ENCODE peak calls at places on chromosomes 6 and 20, in four cellular contexts. One of them, this sample, is unnamed.

GRCh38 chr6:150937126-150937906 is 71.8 kb downstream of the MTHFD1L start:
- DNase-seq in IMR-90: no peak
- DNase-seq in endothelial cell of umbilical vein: no peak
- DNase-seq in adrenal gland: no peak
- DNase-seq in this sample: no peak

GRCh38 chr6:131765081-131765852 is 42.6 kb upstream of the ENPP1 start:
- DNase-seq in IMR-90: peak; percentile 74
- DNase-seq in endothelial cell of umbilical vein: no peak
- DNase-seq in adrenal gland: no peak
- DNase-seq in this sample: no peak

GRCh38 chr20:53141651-53142050 is 169.5 kb downstream of the TSHZ2 start:
- DNase-seq in endothelial cell of umbilical vein: no peak
- DNase-seq in IMR-90: no peak
- DNase-seq in adrenal gland: peak; percentile 53
- DNase-seq in this sample: no peak

GRCh38 chr6:110357298-110357695 is 852 bp downstream of the METTL24 start:
- DNase-seq in endothelial cell of umbilical vein: no peak
- DNase-seq in adrenal gland: no peak
- DNase-seq in IMR-90: no peak
- DNase-seq in this sample: no peak

GRCh38 chr6:148747493-148748160 is 797 bp downstream of the UST start:
- DNase-seq in endothelial cell of umbilical vein: peak; percentile 6
- DNase-seq in adrenal gland: peak; percentile 34
- DNase-seq in IMR-90: peak; percentile 21
- DNase-seq in this sample: no peak

GRCh38 chr6:118651282-118652050 is at the start of gene CEP85L:
- DNase-seq in adrenal gland: peak; percentile 95
- DNase-seq in IMR-90: peak; percentile 86
- DNase-seq in endothelial cell of umbilical vein: peak; percentile 90
- DNase-seq in this sample: peak; percentile 70

GRCh38 chr6:170393033-170393432 is 86.5 kb downstream of the FAM120B start:
- DNase-seq in endothelial cell of umbilical vein: no peak
- DNase-seq in adrenal gland: no peak
- DNase-seq in IMR-90: no peak
- DNase-seq in this sample: no peak

GRCh38 chr6:125149256-125150144 is 4.1 kb upstream of the TPD52L1 start:
- DNase-seq in endothelial cell of umbilical vein: no peak
- DNase-seq in adrenal gland: peak; percentile 26
- DNase-seq in IMR-90: peak; percentile 69
- DNase-seq in this sample: no peak

GRCh38 chr6:2355155-2355554 is 109.8 kb upstream of the GMDS start:
- DNase-seq in IMR-90: peak; percentile 14
- DNase-seq in endothelial cell of umbilical vein: no peak
- DNase-seq in adrenal gland: no peak
- DNase-seq in this sample: no peak

GRCh38 chr6:19157496-19157895 is 679.7 kb upstream of the ID4 start:
- DNase-seq in IMR-90: no peak
- DNase-seq in adrenal gland: no peak
- DNase-seq in endothelial cell of umbilical vein: no peak
- DNase-seq in this sample: no peak

GRCh38 chr6:139147628-139148027 is 12.7 kb downstream of the HECA start:
- DNase-seq in adrenal gland: no peak
- DNase-seq in endothelial cell of umbilical vein: peak; percentile 14
- DNase-seq in IMR-90: no peak
- DNase-seq in this sample: no peak

GRCh38 chr6:127950566-127951141 is 49.8 kb upstream of the THEMIS start:
- DNase-seq in endothelial cell of umbilical vein: no peak
- DNase-seq in IMR-90: no peak
- DNase-seq in adrenal gland: no peak
- DNase-seq in this sample: no peak

GRCh38 chr6:8446391-8446790 is 11.0 kb upstream of the SLC35B3 start:
- DNase-seq in endothelial cell of umbilical vein: no peak
- DNase-seq in adrenal gland: no peak
- DNase-seq in IMR-90: no peak
- DNase-seq in this sample: no peak

GRCh38 chr20:37911838-37912273 is 8.9 kb downstream of the VSTM2L start:
- DNase-seq in endothelial cell of umbilical vein: no peak
- DNase-seq in IMR-90: peak; percentile 4
- DNase-seq in adrenal gland: no peak
- DNase-seq in this sample: no peak

GRCh38 chr6:137148291-137149076 is 25.0 kb downstream of the IL22RA2 start:
- DNase-seq in adrenal gland: peak; percentile 75
- DNase-seq in IMR-90: peak; percentile 17
- DNase-seq in endothelial cell of umbilical vein: no peak
- DNase-seq in this sample: no peak

GRCh38 chr6:159044899-159045727 is at the start of gene TAGAP:
- DNase-seq in IMR-90: peak; percentile 2
- DNase-seq in adrenal gland: peak; percentile 81
- DNase-seq in endothelial cell of umbilical vein: no peak
- DNase-seq in this sample: no peak

GRCh38 chr6:47353822-47354221 is 44.1 kb upstream of the TNFRSF21 start:
- DNase-seq in endothelial cell of umbilical vein: no peak
- DNase-seq in IMR-90: no peak
- DNase-seq in adrenal gland: no peak
- DNase-seq in this sample: no peak

GRCh38 chr6:6968357-6968730 is 139.4 kb upstream of the RREB1 start:
- DNase-seq in endothelial cell of umbilical vein: no peak
- DNase-seq in IMR-90: no peak
- DNase-seq in adrenal gland: no peak
- DNase-seq in this sample: no peak

GRCh38 chr6:26156105-26156849 is 69.0 kb downstream of the HFE start:
- DNase-seq in adrenal gland: peak; percentile 93
- DNase-seq in IMR-90: peak; percentile 87
- DNase-seq in endothelial cell of umbilical vein: peak; percentile 94
- DNase-seq in this sample: peak; percentile 68

GRCh38 chr6:47061631-47062300 is 19.6 kb upstream of the ADGRF1 start:
- DNase-seq in endothelial cell of umbilical vein: peak; percentile 50
- DNase-seq in IMR-90: no peak
- DNase-seq in adrenal gland: peak; percentile 19
- DNase-seq in this sample: no peak

GRCh38 chr6:40962241-40962640 is 76.8 kb downstream of the UNC5CL start:
- DNase-seq in adrenal gland: no peak
- DNase-seq in IMR-90: peak; percentile 95
- DNase-seq in endothelial cell of umbilical vein: peak; percentile 65
- DNase-seq in this sample: peak; percentile 59

GRCh38 chr6:70353343-70353913 is 50.5 kb upstream of the COL9A1 start:
- DNase-seq in adrenal gland: peak; percentile 74
- DNase-seq in IMR-90: no peak
- DNase-seq in endothelial cell of umbilical vein: no peak
- DNase-seq in this sample: no peak

GRCh38 chr20:63536241-63536977 is 767 bp downstream of the PTK6 start:
- DNase-seq in IMR-90: peak; percentile 29
- DNase-seq in adrenal gland: no peak
- DNase-seq in endothelial cell of umbilical vein: no peak
- DNase-seq in this sample: no peak

GRCh38 chr20:40232288-40232687 is 456.7 kb downstream of the MAFB start:
- DNase-seq in IMR-90: no peak
- DNase-seq in adrenal gland: no peak
- DNase-seq in endothelial cell of umbilical vein: no peak
- DNase-seq in this sample: no peak

GRCh38 chr6:155611742-155612141 is 156.1 kb upstream of the NOX3 start:
- DNase-seq in adrenal gland: no peak
- DNase-seq in IMR-90: no peak
- DNase-seq in endothelial cell of umbilical vein: no peak
- DNase-seq in this sample: no peak

GRCh38 chr20:25238319-25239037 is 9.4 kb upstream of the PYGB start:
- DNase-seq in IMR-90: peak; percentile 73
- DNase-seq in adrenal gland: no peak
- DNase-seq in endothelial cell of umbilical vein: no peak
- DNase-seq in this sample: no peak

GRCh38 chr20:19756756-19757486 is 1.1 kb upstream of the RIN2 start:
- DNase-seq in adrenal gland: no peak
- DNase-seq in endothelial cell of umbilical vein: no peak
- DNase-seq in IMR-90: no peak
- DNase-seq in this sample: no peak

GRCh38 chr6:165664553-165665383 is 1.7 kb upstream of the PDE10A start:
- DNase-seq in endothelial cell of umbilical vein: no peak
- DNase-seq in adrenal gland: no peak
- DNase-seq in IMR-90: no peak
- DNase-seq in this sample: no peak

GRCh38 chr6:2030682-2031244 is 214.6 kb downstream of the GMDS start:
- DNase-seq in endothelial cell of umbilical vein: peak; percentile 51
- DNase-seq in adrenal gland: no peak
- DNase-seq in IMR-90: peak; percentile 31
- DNase-seq in this sample: no peak

GRCh38 chr6:10749734-10750133 is 2.1 kb downstream of the TMEM14B start:
- DNase-seq in IMR-90: no peak
- DNase-seq in endothelial cell of umbilical vein: no peak
- DNase-seq in adrenal gland: peak; percentile 46
- DNase-seq in this sample: no peak

GRCh38 chr6:10746915-10747250 is 722 bp upstream of the TMEM14B start:
- DNase-seq in IMR-90: no peak
- DNase-seq in endothelial cell of umbilical vein: no peak
- DNase-seq in adrenal gland: no peak
- DNase-seq in this sample: no peak

GRCh38 chr6:10745116-10745515 is 2.5 kb upstream of the TMEM14B start:
- DNase-seq in IMR-90: no peak
- DNase-seq in endothelial cell of umbilical vein: no peak
- DNase-seq in adrenal gland: no peak
- DNase-seq in this sample: no peak

GRCh38 chr6:10743514-10743913 is 4.1 kb upstream of the TMEM14B start:
- DNase-seq in adrenal gland: no peak
- DNase-seq in endothelial cell of umbilical vein: no peak
- DNase-seq in IMR-90: no peak
- DNase-seq in this sample: no peak

GRCh38 chr6:10747251-10747972 is at the start of gene TMEM14B:
- DNase-seq in endothelial cell of umbilical vein: peak; percentile 97
- DNase-seq in adrenal gland: peak; percentile 100
- DNase-seq in IMR-90: peak; percentile 94
- DNase-seq in this sample: peak; percentile 91
- TF ChIP-seq POLR2A in endothelial cell of umbilical vein: peak; percentile 94
- TF ChIP-seq POLR2A in adrenal gland: peak; percentile 77
- TF ChIP-seq POLR2A in IMR-90: peak; percentile 78
- TF ChIP-seq POLR2A in this sample: peak; percentile 85

GRCh38 chr20:36572701-36573102 is 695 bp upstream of the TGIF2 start:
- DNase-seq in IMR-90: peak; percentile 51
- DNase-seq in endothelial cell of umbilical vein: no peak
- DNase-seq in adrenal gland: peak; percentile 46
- DNase-seq in this sample: no peak

GRCh38 chr20:36573103-36573797 is at the start of gene TGIF2:
- DNase-seq in IMR-90: peak; percentile 81
- DNase-seq in endothelial cell of umbilical vein: peak; percentile 84
- DNase-seq in adrenal gland: peak; percentile 85
- DNase-seq in this sample: peak; percentile 78

GRCh38 chr20:36575066-36575743 is 1.8 kb downstream of the TGIF2 start:
- DNase-seq in endothelial cell of umbilical vein: peak; percentile 72
- DNase-seq in IMR-90: peak; percentile 54
- DNase-seq in adrenal gland: peak; percentile 75
- DNase-seq in this sample: peak; percentile 69

GRCh38 chr20:36573798-36574277 is 441 bp downstream of the TGIF2 start:
- DNase-seq in adrenal gland: peak; percentile 22
- DNase-seq in IMR-90: no peak
- DNase-seq in endothelial cell of umbilical vein: peak; percentile 29
- DNase-seq in this sample: no peak

GRCh38 chr20:36574278-36575065 is 1.1 kb downstream of the TGIF2 start:
- DNase-seq in endothelial cell of umbilical vein: peak; percentile 58
- DNase-seq in adrenal gland: peak; percentile 61
- DNase-seq in IMR-90: peak; percentile 38
- DNase-seq in this sample: no peak
- TF ChIP-seq POLR2A in endothelial cell of umbilical vein: no peak
- TF ChIP-seq POLR2A in adrenal gland: no peak
- TF ChIP-seq POLR2A in IMR-90: peak; percentile 2
- TF ChIP-seq POLR2A in this sample: no peak

GRCh38 chr20:46363874-46364669 is 42.3 kb downstream of the ELMO2 start:
- DNase-seq in endothelial cell of umbilical vein: peak; percentile 88
- DNase-seq in IMR-90: peak; percentile 91
- DNase-seq in adrenal gland: peak; percentile 92
- DNase-seq in this sample: peak; percentile 87
- TF ChIP-seq POLR2A in endothelial cell of umbilical vein: peak; percentile 68
- TF ChIP-seq POLR2A in IMR-90: peak; percentile 94
- TF ChIP-seq POLR2A in adrenal gland: peak; percentile 75
- TF ChIP-seq POLR2A in this sample: peak; percentile 53

GRCh38 chr20:48819089-48819488 is 8.7 kb downstream of the PREX1 start:
- DNase-seq in endothelial cell of umbilical vein: no peak
- DNase-seq in adrenal gland: no peak
- DNase-seq in IMR-90: no peak
- DNase-seq in this sample: no peak

GRCh38 chr20:48821261-48821910 is 6.4 kb downstream of the PREX1 start:
- DNase-seq in endothelial cell of umbilical vein: no peak
- DNase-seq in IMR-90: no peak
- DNase-seq in adrenal gland: no peak
- DNase-seq in this sample: no peak

GRCh38 chr20:48819813-48820648 is 7.8 kb downstream of the PREX1 start:
- DNase-seq in endothelial cell of umbilical vein: no peak
- DNase-seq in adrenal gland: no peak
- DNase-seq in IMR-90: no peak
- DNase-seq in this sample: no peak

GRCh38 chr20:48822178-48822577 is 5.6 kb downstream of the PREX1 start:
- DNase-seq in IMR-90: no peak
- DNase-seq in endothelial cell of umbilical vein: no peak
- DNase-seq in adrenal gland: no peak
- DNase-seq in this sample: no peak

DNA sequence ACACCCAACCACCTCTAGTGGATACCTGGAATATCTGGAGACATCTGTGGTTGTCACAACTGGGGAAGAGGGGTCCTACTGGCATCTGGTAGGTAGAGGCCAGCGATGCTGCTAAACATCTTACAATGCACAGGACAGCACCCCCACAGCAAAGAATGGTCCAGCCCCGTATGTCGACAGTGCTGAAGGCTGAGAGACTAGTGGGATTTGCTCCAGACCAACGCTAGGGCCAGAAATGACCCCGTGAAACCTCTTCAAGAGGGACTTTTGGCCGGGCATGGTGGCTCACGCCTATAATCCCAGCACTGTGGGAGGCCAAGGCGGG is 7.2 kb downstream of the PREX1 start:
- DNase-seq in endothelial cell of umbilical vein: no peak
- DNase-seq in adrenal gland: no peak
- DNase-seq in IMR-90: no peak
- DNase-seq in this sample: no peak
- TF ChIP-seq POLR2A in endothelial cell of umbilical vein: no peak
- TF ChIP-seq POLR2A in adrenal gland: no peak
- TF ChIP-seq POLR2A in IMR-90: no peak
- TF ChIP-seq POLR2A in this sample: no peak